ENCODE peak calls at places on chromosomes 12 and 14, in ten cellular contexts. One of them, this sample, is unnamed.
A peak's percentile ranks its signal among the peaks of the same experiment; 100 is the strongest.

GRCh38 chr12:92570056-92570753 is 132.6 kb upstream of the PLEKHG7 start:
- DNase-seq in stimulated activated CD4-positive, alpha-beta T cell treated with anti-CD3 and anti-CD28 coated beads, Interleukin-15, amount 100 ng/mL, for 24 hours: peak; percentile 51
- DNase-seq in AML-193: peak; percentile 32
- DNase-seq in activated naive CD8-positive, alpha-beta T cell treated with anti-CD3 and anti-CD28 coated beads, Interleukin-2, amount 50 U/mL, for 24 hours: no peak
- DNase-seq in C1 segment of cervical spinal cord: peak; percentile 45
- DNase-seq in RPMI7951: peak; percentile 68
- DNase-seq in NCI-H510A treated with DMSO at 0.1 percent for 48 hours: peak; percentile 85
- DNase-seq in activated T-cell treated with anti-CD3 and anti-CD28 coated beads, Interleukin-2, amount 50 U/mL, for 72 hours: peak; percentile 53
- DNase-seq in AG08395: peak; percentile 71
- DNase-seq in NCI-H1105: peak; percentile 86
- DNase-seq in this sample: peak; percentile 79

GRCh38 chr12:89414851-89415250 is 62.5 kb upstream of the DUSP6 start:
- DNase-seq in stimulated activated CD4-positive, alpha-beta T cell treated with anti-CD3 and anti-CD28 coated beads, Interleukin-15, amount 100 ng/mL, for 24 hours: no peak
- DNase-seq in AML-193: no peak
- DNase-seq in activated naive CD8-positive, alpha-beta T cell treated with anti-CD3 and anti-CD28 coated beads, Interleukin-2, amount 50 U/mL, for 24 hours: no peak
- DNase-seq in C1 segment of cervical spinal cord: no peak
- DNase-seq in RPMI7951: no peak
- DNase-seq in NCI-H510A treated with DMSO at 0.1 percent for 48 hours: no peak
- DNase-seq in activated T-cell treated with anti-CD3 and anti-CD28 coated beads, Interleukin-2, amount 50 U/mL, for 72 hours: no peak
- DNase-seq in AG08395: peak; percentile 57
- DNase-seq in NCI-H1105: no peak
- DNase-seq in this sample: no peak

GRCh38 chr12:56766535-56766934 is 3.4 kb downstream of the HSD17B6 start:
- DNase-seq in stimulated activated CD4-positive, alpha-beta T cell treated with anti-CD3 and anti-CD28 coated beads, Interleukin-15, amount 100 ng/mL, for 24 hours: no peak
- DNase-seq in AML-193: no peak
- DNase-seq in activated naive CD8-positive, alpha-beta T cell treated with anti-CD3 and anti-CD28 coated beads, Interleukin-2, amount 50 U/mL, for 24 hours: no peak
- DNase-seq in C1 segment of cervical spinal cord: no peak
- DNase-seq in RPMI7951: no peak
- DNase-seq in NCI-H510A treated with DMSO at 0.1 percent for 48 hours: no peak
- DNase-seq in activated T-cell treated with anti-CD3 and anti-CD28 coated beads, Interleukin-2, amount 50 U/mL, for 72 hours: no peak
- DNase-seq in AG08395: no peak
- DNase-seq in NCI-H1105: no peak
- DNase-seq in this sample: no peak

GRCh38 chr12:109738878-109739665 is 25.4 kb downstream of the FAM222A start:
- DNase-seq in stimulated activated CD4-positive, alpha-beta T cell treated with anti-CD3 and anti-CD28 coated beads, Interleukin-15, amount 100 ng/mL, for 24 hours: no peak
- DNase-seq in AML-193: no peak
- DNase-seq in activated naive CD8-positive, alpha-beta T cell treated with anti-CD3 and anti-CD28 coated beads, Interleukin-2, amount 50 U/mL, for 24 hours: no peak
- DNase-seq in C1 segment of cervical spinal cord: no peak
- DNase-seq in RPMI7951: peak; percentile 55
- DNase-seq in NCI-H510A treated with DMSO at 0.1 percent for 48 hours: no peak
- DNase-seq in activated T-cell treated with anti-CD3 and anti-CD28 coated beads, Interleukin-2, amount 50 U/mL, for 72 hours: no peak
- DNase-seq in AG08395: peak; percentile 40
- DNase-seq in NCI-H1105: no peak
- DNase-seq in this sample: no peak

GRCh38 chr12:109583733-109584132 is 10.1 kb downstream of the MVK start:
- DNase-seq in stimulated activated CD4-positive, alpha-beta T cell treated with anti-CD3 and anti-CD28 coated beads, Interleukin-15, amount 100 ng/mL, for 24 hours: no peak
- DNase-seq in AML-193: no peak
- DNase-seq in activated naive CD8-positive, alpha-beta T cell treated with anti-CD3 and anti-CD28 coated beads, Interleukin-2, amount 50 U/mL, for 24 hours: no peak
- DNase-seq in C1 segment of cervical spinal cord: no peak
- DNase-seq in RPMI7951: no peak
- DNase-seq in NCI-H510A treated with DMSO at 0.1 percent for 48 hours: no peak
- DNase-seq in activated T-cell treated with anti-CD3 and anti-CD28 coated beads, Interleukin-2, amount 50 U/mL, for 72 hours: no peak
- DNase-seq in AG08395: no peak
- DNase-seq in NCI-H1105: no peak
- DNase-seq in this sample: no peak

GRCh38 chr12:5280091-5280490 is 151.8 kb upstream of the NTF3 start:
- DNase-seq in stimulated activated CD4-positive, alpha-beta T cell treated with anti-CD3 and anti-CD28 coated beads, Interleukin-15, amount 100 ng/mL, for 24 hours: no peak
- DNase-seq in AML-193: no peak
- DNase-seq in activated naive CD8-positive, alpha-beta T cell treated with anti-CD3 and anti-CD28 coated beads, Interleukin-2, amount 50 U/mL, for 24 hours: no peak
- DNase-seq in C1 segment of cervical spinal cord: no peak
- DNase-seq in RPMI7951: no peak
- DNase-seq in NCI-H510A treated with DMSO at 0.1 percent for 48 hours: no peak
- DNase-seq in activated T-cell treated with anti-CD3 and anti-CD28 coated beads, Interleukin-2, amount 50 U/mL, for 72 hours: no peak
- DNase-seq in AG08395: no peak
- DNase-seq in NCI-H1105: no peak
- DNase-seq in this sample: no peak

GRCh38 chr14:104072586-104072985 is 12.9 kb upstream of the ASPG start:
- DNase-seq in stimulated activated CD4-positive, alpha-beta T cell treated with anti-CD3 and anti-CD28 coated beads, Interleukin-15, amount 100 ng/mL, for 24 hours: no peak
- DNase-seq in AML-193: no peak
- DNase-seq in activated naive CD8-positive, alpha-beta T cell treated with anti-CD3 and anti-CD28 coated beads, Interleukin-2, amount 50 U/mL, for 24 hours: no peak
- DNase-seq in C1 segment of cervical spinal cord: no peak
- DNase-seq in RPMI7951: no peak
- DNase-seq in NCI-H510A treated with DMSO at 0.1 percent for 48 hours: no peak
- DNase-seq in activated T-cell treated with anti-CD3 and anti-CD28 coated beads, Interleukin-2, amount 50 U/mL, for 72 hours: no peak
- DNase-seq in AG08395: no peak
- DNase-seq in NCI-H1105: no peak
- DNase-seq in this sample: no peak

GRCh38 chr14:69605761-69606160 is 5.6 kb upstream of the SUSD6 start:
- DNase-seq in stimulated activated CD4-positive, alpha-beta T cell treated with anti-CD3 and anti-CD28 coated beads, Interleukin-15, amount 100 ng/mL, for 24 hours: no peak
- DNase-seq in AML-193: no peak
- DNase-seq in activated naive CD8-positive, alpha-beta T cell treated with anti-CD3 and anti-CD28 coated beads, Interleukin-2, amount 50 U/mL, for 24 hours: no peak
- DNase-seq in C1 segment of cervical spinal cord: no peak
- DNase-seq in RPMI7951: no peak
- DNase-seq in NCI-H510A treated with DMSO at 0.1 percent for 48 hours: no peak
- DNase-seq in activated T-cell treated with anti-CD3 and anti-CD28 coated beads, Interleukin-2, amount 50 U/mL, for 72 hours: no peak
- DNase-seq in AG08395: no peak
- DNase-seq in NCI-H1105: no peak
- DNase-seq in this sample: no peak

GRCh38 chr12:107684990-107685359 is 624 bp upstream of the PWP1 start:
- DNase-seq in stimulated activated CD4-positive, alpha-beta T cell treated with anti-CD3 and anti-CD28 coated beads, Interleukin-15, amount 100 ng/mL, for 24 hours: peak; percentile 42
- DNase-seq in AML-193: peak; percentile 20
- DNase-seq in activated naive CD8-positive, alpha-beta T cell treated with anti-CD3 and anti-CD28 coated beads, Interleukin-2, amount 50 U/mL, for 24 hours: peak; percentile 33
- DNase-seq in C1 segment of cervical spinal cord: no peak
- DNase-seq in RPMI7951: no peak
- DNase-seq in NCI-H510A treated with DMSO at 0.1 percent for 48 hours: peak; percentile 44
- DNase-seq in activated T-cell treated with anti-CD3 and anti-CD28 coated beads, Interleukin-2, amount 50 U/mL, for 72 hours: peak; percentile 19
- DNase-seq in AG08395: no peak
- DNase-seq in NCI-H1105: peak; percentile 58
- DNase-seq in this sample: no peak

GRCh38 chr14:105528859-105529505 is 2.6 kb downstream of the TMEM121 start:
- DNase-seq in stimulated activated CD4-positive, alpha-beta T cell treated with anti-CD3 and anti-CD28 coated beads, Interleukin-15, amount 100 ng/mL, for 24 hours: peak; percentile 69
- DNase-seq in AML-193: no peak
- DNase-seq in activated naive CD8-positive, alpha-beta T cell treated with anti-CD3 and anti-CD28 coated beads, Interleukin-2, amount 50 U/mL, for 24 hours: peak; percentile 66
- DNase-seq in C1 segment of cervical spinal cord: no peak
- DNase-seq in RPMI7951: no peak
- DNase-seq in NCI-H510A treated with DMSO at 0.1 percent for 48 hours: no peak
- DNase-seq in activated T-cell treated with anti-CD3 and anti-CD28 coated beads, Interleukin-2, amount 50 U/mL, for 72 hours: peak; percentile 46
- DNase-seq in AG08395: no peak
- DNase-seq in NCI-H1105: no peak
- DNase-seq in this sample: no peak

GRCh38 chr12:131345521-131346436 is 365.1 kb upstream of the SFSWAP start:
- DNase-seq in stimulated activated CD4-positive, alpha-beta T cell treated with anti-CD3 and anti-CD28 coated beads, Interleukin-15, amount 100 ng/mL, for 24 hours: no peak
- DNase-seq in AML-193: no peak
- DNase-seq in activated naive CD8-positive, alpha-beta T cell treated with anti-CD3 and anti-CD28 coated beads, Interleukin-2, amount 50 U/mL, for 24 hours: no peak
- DNase-seq in C1 segment of cervical spinal cord: no peak
- DNase-seq in RPMI7951: no peak
- DNase-seq in NCI-H510A treated with DMSO at 0.1 percent for 48 hours: no peak
- DNase-seq in activated T-cell treated with anti-CD3 and anti-CD28 coated beads, Interleukin-2, amount 50 U/mL, for 72 hours: no peak
- DNase-seq in AG08395: no peak
- DNase-seq in NCI-H1105: no peak
- DNase-seq in this sample: no peak

GRCh38 chr12:93484315-93484981 is 17.1 kb downstream of the MRPL42 start:
- DNase-seq in stimulated activated CD4-positive, alpha-beta T cell treated with anti-CD3 and anti-CD28 coated beads, Interleukin-15, amount 100 ng/mL, for 24 hours: no peak
- DNase-seq in AML-193: no peak
- DNase-seq in activated naive CD8-positive, alpha-beta T cell treated with anti-CD3 and anti-CD28 coated beads, Interleukin-2, amount 50 U/mL, for 24 hours: no peak
- DNase-seq in C1 segment of cervical spinal cord: no peak
- DNase-seq in RPMI7951: peak; percentile 70
- DNase-seq in NCI-H510A treated with DMSO at 0.1 percent for 48 hours: no peak
- DNase-seq in activated T-cell treated with anti-CD3 and anti-CD28 coated beads, Interleukin-2, amount 50 U/mL, for 72 hours: no peak
- DNase-seq in AG08395: no peak
- DNase-seq in NCI-H1105: no peak
- DNase-seq in this sample: no peak

GRCh38 chr14:72254202-72254939 is 322.1 kb downstream of the RGS6 start:
- DNase-seq in stimulated activated CD4-positive, alpha-beta T cell treated with anti-CD3 and anti-CD28 coated beads, Interleukin-15, amount 100 ng/mL, for 24 hours: no peak
- DNase-seq in AML-193: no peak
- DNase-seq in activated naive CD8-positive, alpha-beta T cell treated with anti-CD3 and anti-CD28 coated beads, Interleukin-2, amount 50 U/mL, for 24 hours: no peak
- DNase-seq in C1 segment of cervical spinal cord: no peak
- DNase-seq in RPMI7951: no peak
- DNase-seq in NCI-H510A treated with DMSO at 0.1 percent for 48 hours: no peak
- DNase-seq in activated T-cell treated with anti-CD3 and anti-CD28 coated beads, Interleukin-2, amount 50 U/mL, for 72 hours: no peak
- DNase-seq in AG08395: no peak
- DNase-seq in NCI-H1105: no peak
- DNase-seq in this sample: no peak

GRCh38 chr12:52036587-52037171 is 14.6 kb upstream of the NR4A1 start:
- DNase-seq in stimulated activated CD4-positive, alpha-beta T cell treated with anti-CD3 and anti-CD28 coated beads, Interleukin-15, amount 100 ng/mL, for 24 hours: peak; percentile 84
- DNase-seq in AML-193: no peak
- DNase-seq in activated naive CD8-positive, alpha-beta T cell treated with anti-CD3 and anti-CD28 coated beads, Interleukin-2, amount 50 U/mL, for 24 hours: peak; percentile 89
- DNase-seq in C1 segment of cervical spinal cord: peak; percentile 67
- DNase-seq in RPMI7951: peak; percentile 78
- DNase-seq in NCI-H510A treated with DMSO at 0.1 percent for 48 hours: peak; percentile 73
- DNase-seq in activated T-cell treated with anti-CD3 and anti-CD28 coated beads, Interleukin-2, amount 50 U/mL, for 72 hours: peak; percentile 87
- DNase-seq in AG08395: peak; percentile 86
- DNase-seq in NCI-H1105: no peak
- DNase-seq in this sample: peak; percentile 90

GRCh38 chr12:116102019-116102418 is 175.5 kb downstream of the MED13L start:
- DNase-seq in stimulated activated CD4-positive, alpha-beta T cell treated with anti-CD3 and anti-CD28 coated beads, Interleukin-15, amount 100 ng/mL, for 24 hours: no peak
- DNase-seq in AML-193: no peak
- DNase-seq in activated naive CD8-positive, alpha-beta T cell treated with anti-CD3 and anti-CD28 coated beads, Interleukin-2, amount 50 U/mL, for 24 hours: no peak
- DNase-seq in C1 segment of cervical spinal cord: no peak
- DNase-seq in RPMI7951: no peak
- DNase-seq in NCI-H510A treated with DMSO at 0.1 percent for 48 hours: no peak
- DNase-seq in activated T-cell treated with anti-CD3 and anti-CD28 coated beads, Interleukin-2, amount 50 U/mL, for 72 hours: no peak
- DNase-seq in AG08395: no peak
- DNase-seq in NCI-H1105: no peak
- DNase-seq in this sample: no peak

GRCh38 chr14:80535171-80535570 is 323.9 kb upstream of the DIO2 start:
- DNase-seq in stimulated activated CD4-positive, alpha-beta T cell treated with anti-CD3 and anti-CD28 coated beads, Interleukin-15, amount 100 ng/mL, for 24 hours: no peak
- DNase-seq in AML-193: no peak
- DNase-seq in activated naive CD8-positive, alpha-beta T cell treated with anti-CD3 and anti-CD28 coated beads, Interleukin-2, amount 50 U/mL, for 24 hours: no peak
- DNase-seq in C1 segment of cervical spinal cord: no peak
- DNase-seq in RPMI7951: no peak
- DNase-seq in NCI-H510A treated with DMSO at 0.1 percent for 48 hours: no peak
- DNase-seq in activated T-cell treated with anti-CD3 and anti-CD28 coated beads, Interleukin-2, amount 50 U/mL, for 72 hours: no peak
- DNase-seq in AG08395: no peak
- DNase-seq in NCI-H1105: no peak
- DNase-seq in this sample: no peak

GRCh38 chr12:6540181-6540877 is 6.0 kb downstream of the GAPDH start:
- DNase-seq in stimulated activated CD4-positive, alpha-beta T cell treated with anti-CD3 and anti-CD28 coated beads, Interleukin-15, amount 100 ng/mL, for 24 hours: peak; percentile 76
- DNase-seq in AML-193: no peak
- DNase-seq in activated naive CD8-positive, alpha-beta T cell treated with anti-CD3 and anti-CD28 coated beads, Interleukin-2, amount 50 U/mL, for 24 hours: peak; percentile 65
- DNase-seq in C1 segment of cervical spinal cord: no peak
- DNase-seq in RPMI7951: peak; percentile 96
- DNase-seq in NCI-H510A treated with DMSO at 0.1 percent for 48 hours: peak; percentile 60
- DNase-seq in activated T-cell treated with anti-CD3 and anti-CD28 coated beads, Interleukin-2, amount 50 U/mL, for 72 hours: peak; percentile 60
- DNase-seq in AG08395: peak; percentile 96
- DNase-seq in NCI-H1105: peak; percentile 62
- DNase-seq in this sample: peak; percentile 90

This sample was measured in prostate gland.